ENCODE peak calls at places on chromosomes 4 and X, in nine cellular contexts. One of them, this sample, is unnamed.

GRCh38 chr4:16794816-16795445 is 103.5 kb downstream of the LDB2 start:
- DNase-seq in WERI-Rb-1: peak; percentile 67
- DNase-seq in body of pancreas: peak; percentile 64
- DNase-seq in IMR-90: peak; percentile 60
- DNase-seq in suprapubic skin: peak; percentile 81
- DNase-seq in uterus: peak; percentile 66
- DNase-seq in heart right ventricle: peak; percentile 29
- DNase-seq in ovary: peak; percentile 47
- DNase-seq in pancreas: peak; percentile 43
- DNase-seq in this sample: peak; percentile 84

GRCh38 chr4:148447672-148448071 is 5.5 kb upstream of the NR3C2 start:
- DNase-seq in body of pancreas: peak; percentile 34
- DNase-seq in suprapubic skin: no peak
- DNase-seq in pancreas: peak; percentile 9
- DNase-seq in IMR-90: no peak
- DNase-seq in heart right ventricle: no peak
- DNase-seq in ovary: no peak
- DNase-seq in WERI-Rb-1: no peak
- DNase-seq in uterus: peak; percentile 16
- DNase-seq in this sample: peak; percentile 12

GRCh38 chr4:592825-593520 is 16.9 kb upstream of the TMEM271 start:
- DNase-seq in IMR-90: no peak
- DNase-seq in body of pancreas: no peak
- DNase-seq in ovary: no peak
- DNase-seq in suprapubic skin: no peak
- DNase-seq in uterus: no peak
- DNase-seq in pancreas: no peak
- DNase-seq in heart right ventricle: no peak
- DNase-seq in WERI-Rb-1: no peak
- DNase-seq in this sample: no peak

GRCh38 chr4:177607111-177607573 is 164.9 kb upstream of the AGA start:
- DNase-seq in WERI-Rb-1: no peak
- DNase-seq in heart right ventricle: no peak
- DNase-seq in suprapubic skin: no peak
- DNase-seq in pancreas: no peak
- DNase-seq in IMR-90: no peak
- DNase-seq in body of pancreas: no peak
- DNase-seq in uterus: no peak
- DNase-seq in ovary: no peak
- DNase-seq in this sample: no peak

GRCh38 chr4:53527342-53527741 is 63.9 kb downstream of the LNX1 start:
- DNase-seq in body of pancreas: no peak
- DNase-seq in WERI-Rb-1: no peak
- DNase-seq in IMR-90: no peak
- DNase-seq in suprapubic skin: no peak
- DNase-seq in heart right ventricle: no peak
- DNase-seq in uterus: no peak
- DNase-seq in ovary: no peak
- DNase-seq in pancreas: no peak
- DNase-seq in this sample: no peak

GRCh38 chrX:153423652-153424051 is 12.4 kb downstream of the ZFP92 start:
- DNase-seq in IMR-90: no peak
- DNase-seq in body of pancreas: peak; percentile 33
- DNase-seq in WERI-Rb-1: no peak
- DNase-seq in pancreas: no peak
- DNase-seq in ovary: peak; percentile 65
- DNase-seq in uterus: no peak
- DNase-seq in suprapubic skin: no peak
- DNase-seq in heart right ventricle: peak; percentile 41
- DNase-seq in this sample: peak; percentile 6

GRCh38 chr4:70908993-70909556 is 6.9 kb downstream of the MOB1B start:
- DNase-seq in pancreas: no peak
- DNase-seq in uterus: no peak
- DNase-seq in ovary: no peak
- DNase-seq in WERI-Rb-1: no peak
- DNase-seq in heart right ventricle: no peak
- DNase-seq in suprapubic skin: no peak
- DNase-seq in IMR-90: no peak
- DNase-seq in body of pancreas: no peak
- DNase-seq in this sample: no peak

GRCh38 chrX:130295519-130296314 is 27.0 kb upstream of the ZNF280C start:
- DNase-seq in suprapubic skin: no peak
- DNase-seq in uterus: no peak
- DNase-seq in heart right ventricle: no peak
- DNase-seq in body of pancreas: no peak
- DNase-seq in pancreas: no peak
- DNase-seq in IMR-90: peak; percentile 1
- DNase-seq in ovary: no peak
- DNase-seq in WERI-Rb-1: no peak
- DNase-seq in this sample: no peak

GRCh38 chr4:4225915-4226605 is 669 bp downstream of the OTOP1 start:
- DNase-seq in uterus: no peak
- DNase-seq in suprapubic skin: no peak
- DNase-seq in IMR-90: peak; percentile 2
- DNase-seq in ovary: no peak
- DNase-seq in heart right ventricle: no peak
- DNase-seq in pancreas: no peak
- DNase-seq in WERI-Rb-1: peak; percentile 17
- DNase-seq in body of pancreas: no peak
- DNase-seq in this sample: peak; percentile 5

GRCh38 chr4:53601251-53601764 is 10.0 kb upstream of the LNX1 start:
- DNase-seq in pancreas: peak; percentile 26
- DNase-seq in suprapubic skin: no peak
- DNase-seq in body of pancreas: peak; percentile 72
- DNase-seq in WERI-Rb-1: peak; percentile 47
- DNase-seq in heart right ventricle: peak; percentile 21
- DNase-seq in uterus: no peak
- DNase-seq in IMR-90: no peak
- DNase-seq in ovary: peak; percentile 38
- DNase-seq in this sample: no peak

GRCh38 chr4:121375262-121375661 is 5.6 kb downstream of the QRFPR start:
- DNase-seq in body of pancreas: no peak
- DNase-seq in ovary: no peak
- DNase-seq in pancreas: no peak
- DNase-seq in WERI-Rb-1: no peak
- DNase-seq in suprapubic skin: no peak
- DNase-seq in uterus: no peak
- DNase-seq in IMR-90: no peak
- DNase-seq in heart right ventricle: no peak
- DNase-seq in this sample: no peak

GRCh38 chr4:52659016-52659721 is at the start of gene USP46:
- DNase-seq in ovary: peak; percentile 84
- DNase-seq in suprapubic skin: peak; percentile 84
- DNase-seq in IMR-90: peak; percentile 69
- DNase-seq in pancreas: peak; percentile 79
- DNase-seq in body of pancreas: peak; percentile 83
- DNase-seq in WERI-Rb-1: peak; percentile 39
- DNase-seq in uterus: peak; percentile 71
- DNase-seq in heart right ventricle: peak; percentile 84
- DNase-seq in this sample: peak; percentile 95

GRCh38 chr4:87864321-87864720 is 31.6 kb downstream of the MEPE start:
- DNase-seq in IMR-90: no peak
- DNase-seq in WERI-Rb-1: no peak
- DNase-seq in body of pancreas: no peak
- DNase-seq in ovary: no peak
- DNase-seq in uterus: no peak
- DNase-seq in suprapubic skin: no peak
- DNase-seq in pancreas: no peak
- DNase-seq in heart right ventricle: no peak
- DNase-seq in this sample: no peak

GRCh38 chr4:112517067-112517588 is 1.1 kb upstream of the NEUROG2 start:
- DNase-seq in suprapubic skin: no peak
- DNase-seq in ovary: no peak
- DNase-seq in uterus: no peak
- DNase-seq in heart right ventricle: no peak
- DNase-seq in body of pancreas: no peak
- DNase-seq in IMR-90: no peak
- DNase-seq in WERI-Rb-1: no peak
- DNase-seq in pancreas: no peak
- DNase-seq in this sample: no peak

GRCh38 chr4:168656055-168656660 is 159.3 kb downstream of the PALLD start:
- DNase-seq in WERI-Rb-1: no peak
- DNase-seq in uterus: no peak
- DNase-seq in ovary: no peak
- DNase-seq in IMR-90: peak; percentile 94
- DNase-seq in suprapubic skin: no peak
- DNase-seq in heart right ventricle: no peak
- DNase-seq in pancreas: no peak
- DNase-seq in body of pancreas: no peak
- DNase-seq in this sample: peak; percentile 95

GRCh38 chr4:40579983-40580382 is 49.7 kb downstream of the RBM47 start:
- DNase-seq in heart right ventricle: no peak
- DNase-seq in body of pancreas: no peak
- DNase-seq in ovary: no peak
- DNase-seq in WERI-Rb-1: no peak
- DNase-seq in IMR-90: peak; percentile 91
- DNase-seq in suprapubic skin: no peak
- DNase-seq in uterus: no peak
- DNase-seq in pancreas: no peak
- DNase-seq in this sample: peak; percentile 61

GRCh38 chr4:3766207-3766790 is at the start of gene ADRA2C:
- DNase-seq in ovary: peak; percentile 65
- DNase-seq in suprapubic skin: no peak
- DNase-seq in pancreas: peak; percentile 40
- DNase-seq in heart right ventricle: peak; percentile 25
- DNase-seq in uterus: peak; percentile 55
- DNase-seq in WERI-Rb-1: peak; percentile 73
- DNase-seq in IMR-90: no peak
- DNase-seq in body of pancreas: peak; percentile 56
- DNase-seq in this sample: peak; percentile 35

DNA sequence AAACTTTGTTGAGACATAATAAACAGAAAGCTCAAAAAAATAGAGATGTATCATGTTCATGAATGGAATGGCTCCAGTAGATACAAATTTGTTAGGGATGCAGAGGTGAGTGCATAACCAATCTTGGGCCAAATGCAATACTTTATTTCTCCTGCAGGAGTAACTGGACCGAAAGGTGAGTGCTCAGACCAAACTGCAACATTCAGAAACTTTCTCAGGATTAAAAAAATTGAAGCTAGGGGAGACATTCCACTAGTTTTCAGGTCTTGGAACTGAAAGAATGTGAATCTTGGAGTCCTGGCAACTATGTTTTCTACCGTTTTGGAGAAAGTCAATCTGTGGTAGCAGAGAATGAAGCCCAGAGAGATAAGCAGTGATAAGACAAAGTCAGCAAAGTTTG is 21.2 kb upstream of the LCORL start:
- DNase-seq in heart right ventricle: no peak
- DNase-seq in uterus: no peak
- DNase-seq in body of pancreas: no peak
- DNase-seq in ovary: no peak
- DNase-seq in suprapubic skin: no peak
- DNase-seq in pancreas: no peak
- DNase-seq in WERI-Rb-1: no peak
- DNase-seq in IMR-90: no peak
- DNase-seq in this sample: no peak
- H3K4me3 ChIP-seq in heart right ventricle: no peak overlapping the region
- H3K4me3 ChIP-seq in uterus: no peak overlapping the region
- H3K4me3 ChIP-seq in body of pancreas: no peak overlapping the region
- H3K4me3 ChIP-seq in ovary: no peak overlapping the region
- H3K4me3 ChIP-seq in suprapubic skin: no peak overlapping the region
- H3K4me3 ChIP-seq in pancreas: no peak overlapping the region
- H3K4me3 ChIP-seq in WERI-Rb-1: no peak overlapping the region
- H3K4me3 ChIP-seq in IMR-90: no peak overlapping the region
- H3K4me3 ChIP-seq in this sample: no peak overlapping the region

GRCh38 chr4:8589336-8589735 is 3.2 kb upstream of the CPZ start:
- DNase-seq in ovary: peak; percentile 33
- DNase-seq in suprapubic skin: peak; percentile 74
- DNase-seq in pancreas: no peak
- DNase-seq in heart right ventricle: no peak
- DNase-seq in uterus: no peak
- DNase-seq in body of pancreas: no peak
- DNase-seq in IMR-90: no peak
- DNase-seq in WERI-Rb-1: no peak
- DNase-seq in this sample: no peak
- H3K9me3 ChIP-seq in ovary: no peaks in the 10 kb centered on the region
- H3K9me3 ChIP-seq in suprapubic skin: no peaks in the 10 kb centered on the region
- H3K9me3 ChIP-seq in pancreas: no peaks in the 10 kb centered on the region
- H3K9me3 ChIP-seq in heart right ventricle: no peaks in the 10 kb centered on the region
- H3K9me3 ChIP-seq in uterus: no peaks in the 10 kb centered on the region
- H3K9me3 ChIP-seq in body of pancreas: no peaks in the 10 kb centered on the region
- H3K9me3 ChIP-seq in IMR-90: no peaks in the 10 kb centered on the region
- H3K9me3 ChIP-seq in WERI-Rb-1: peaks cover 2% of the 10 kb centered on the region
- H3K9me3 ChIP-seq in this sample: no peaks in the 10 kb centered on the region

DNA sequence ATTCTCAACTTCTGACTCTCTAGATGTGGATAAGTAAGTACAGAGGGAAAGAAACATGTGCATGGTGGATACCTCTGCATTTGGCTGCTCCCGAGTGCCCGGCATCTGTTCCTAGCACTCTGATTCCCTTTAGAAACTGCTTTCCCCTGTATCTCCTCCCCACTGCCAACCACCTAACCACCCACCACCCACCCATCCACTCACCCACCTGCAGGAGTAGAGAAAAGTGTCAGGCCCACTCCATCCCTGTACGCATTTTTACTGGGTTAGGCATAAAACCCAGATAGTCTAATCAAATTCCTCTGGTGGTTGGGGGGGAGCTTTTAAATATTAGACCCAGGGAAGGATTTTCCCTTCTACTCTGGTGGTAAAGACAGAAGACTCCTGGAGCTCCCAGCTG is 63.0 kb downstream of the TMEM154 start:
- DNase-seq in ovary: no peak
- DNase-seq in uterus: no peak
- DNase-seq in pancreas: no peak
- DNase-seq in heart right ventricle: no peak
- DNase-seq in suprapubic skin: no peak
- DNase-seq in WERI-Rb-1: no peak
- DNase-seq in body of pancreas: no peak
- DNase-seq in IMR-90: no peak
- DNase-seq in this sample: no peak
- H3K27me3 ChIP-seq in ovary: no peaks in the 10 kb centered on the region
- H3K27me3 ChIP-seq in uterus: no peaks in the 10 kb centered on the region
- H3K27me3 ChIP-seq in pancreas: no peaks in the 10 kb centered on the region
- H3K27me3 ChIP-seq in heart right ventricle: no peaks in the 10 kb centered on the region
- H3K27me3 ChIP-seq in suprapubic skin: no peaks in the 10 kb centered on the region
- H3K27me3 ChIP-seq in WERI-Rb-1: no peaks in the 10 kb centered on the region
- H3K27me3 ChIP-seq in body of pancreas: no peaks in the 10 kb centered on the region
- H3K27me3 ChIP-seq in IMR-90: peaks cover 49% of the 10 kb centered on the region
- H3K27me3 ChIP-seq in this sample: peaks cover 39% of the 10 kb centered on the region

DNA sequence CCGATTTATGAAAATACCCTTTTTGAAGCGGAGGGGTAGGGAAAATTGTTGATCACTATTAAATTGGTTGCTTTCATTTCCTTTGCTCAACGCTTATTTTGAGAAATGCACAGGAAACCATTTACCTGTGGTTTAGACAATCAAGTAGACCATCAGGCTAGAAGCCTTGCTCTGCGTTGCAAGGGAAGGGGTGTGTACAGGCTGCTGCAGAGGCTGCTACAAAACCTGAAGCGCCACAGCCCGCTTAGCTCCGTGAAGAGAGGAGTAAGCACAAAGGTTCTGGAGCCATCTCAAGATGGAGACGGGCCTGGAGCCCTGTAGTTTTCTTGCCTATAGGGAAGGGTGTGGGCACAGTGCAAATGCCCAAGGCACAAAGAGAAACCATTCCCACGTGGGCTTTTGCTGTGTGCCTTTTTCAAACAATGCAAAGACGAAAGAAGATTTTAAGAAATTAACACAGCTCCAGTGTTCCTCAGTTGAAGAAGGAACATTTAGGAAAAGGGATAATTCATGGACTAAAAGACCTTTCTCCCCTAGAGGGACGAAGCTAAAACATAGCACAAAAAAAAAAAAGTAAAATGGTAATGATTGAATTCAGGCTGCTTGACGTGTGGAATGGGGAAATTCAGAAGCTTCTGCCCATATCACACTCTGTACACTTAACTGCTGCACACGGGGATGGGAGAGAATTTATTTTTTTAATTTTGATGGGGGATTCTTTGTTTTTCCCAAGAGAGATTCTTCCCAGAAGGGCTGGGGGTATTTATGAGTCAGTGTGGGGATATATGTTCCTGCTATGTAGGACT is 3.5 kb downstream of the TMSB4X start:
- DNase-seq in suprapubic skin: no peak
- DNase-seq in WERI-Rb-1: peak; percentile 21
- DNase-seq in uterus: peak; percentile 61
- DNase-seq in heart right ventricle: peak; percentile 35
- DNase-seq in IMR-90: peak; percentile 88
- DNase-seq in pancreas: no peak
- DNase-seq in ovary: peak; percentile 45
- DNase-seq in body of pancreas: peak; percentile 62
- DNase-seq in this sample: peak; percentile 58
- H3K4me3 ChIP-seq in suprapubic skin: peak overlapping the region; percentile 65
- H3K4me3 ChIP-seq in WERI-Rb-1: no peak overlapping the region
- H3K4me3 ChIP-seq in uterus: peak overlapping the region; percentile 73
- H3K4me3 ChIP-seq in heart right ventricle: peak overlapping the region; percentile 65
- H3K4me3 ChIP-seq in IMR-90: no peak overlapping the region
- H3K4me3 ChIP-seq in pancreas: peak overlapping the region; percentile 75
- H3K4me3 ChIP-seq in ovary: peak overlapping the region; percentile 54
- H3K4me3 ChIP-seq in body of pancreas: no peak overlapping the region
- H3K4me3 ChIP-seq in this sample: peak overlapping the region; percentile 88

This sample was measured in adipocyte.